ENCODE peak calls at places on chromosomes 3 and 15, in seven cellular contexts. R is H1, A is K562, V is mammary epithelial cell, S is HCT116, Y is H9, N is GM23248. E is an unnamed sample. For H3K4me1 and H3K27me3, the result is how much of the 10 kb centered on the place peaks cover.

GRCh38 chr3:32778389-32778788 is 39.4 kb upstream of the TRIM71 start:
- DNase-seq in R (no peak), S (no peak), A (no peak), Y (no peak), V (no peak), N (no peak), E (no peak)

GRCh38 chr15:52709172-52709979 is 30.2 kb upstream of the ATOSA start:
- DNase-seq in R (peak), N (no peak), A (no peak), V (no peak), Y (peak), S (no peak), E (peak)

GRCh38 chr3:113698891-113699465 is 2.5 kb upstream of the USF3 start:
- DNase-seq in S (no peak), V (peak), Y (peak), N (peak), A (no peak), R (peak), E (peak)

GRCh38 chr3:64445318-64446300 is 220.3 kb upstream of the PRICKLE2 start:
- DNase-seq in A (no peak), R (peak), Y (peak), S (no peak), N (peak), V (no peak), E (peak)

GRCh38 chr3:111210003-111210699 is 138.5 kb downstream of the NECTIN3 start:
- DNase-seq in Y (no peak), N (peak), V (peak), R (no peak), A (no peak), S (no peak), E (no peak)

GRCh38 chr3:57557088-57557537 is 1.0 kb downstream of the PDE12 start:
- DNase-seq in A (peak), Y (peak), N (peak), S (no peak), V (peak), R (no peak), E (peak)

GRCh38 chr3:99711361-99711760 is 73.0 kb downstream of the COL8A1 start:
- DNase-seq in A (no peak), N (no peak), V (no peak), R (no peak), Y (no peak), S (no peak), E (no peak)

GRCh38 chr3:168813261-168813660 is 717.5 kb upstream of the GOLIM4 start:
- DNase-seq in Y (no peak), S (no peak), N (no peak), A (no peak), V (no peak), R (no peak), E (no peak)

GRCh38 chr3:55521086-55522060 is 34.3 kb upstream of the WNT5A start:
- DNase-seq in V (peak), A (no peak), R (no peak), Y (no peak), S (no peak), N (peak), E (no peak)

GRCh38 chr3:50298836-50299637 is at the start of the genes HYAL3 and NAA80:
- DNase-seq in A (peak), R (peak), N (peak), V (peak), S (peak), Y (peak), E (peak)

GRCh38 chr3:50299638-50299928 is 378 bp upstream of the HYAL3 start:
- DNase-seq in A (no peak), N (no peak), Y (no peak), V (no peak), R (no peak), S (no peak), E (no peak)

GRCh38 chr3:50299929-50300680 is 900 bp upstream of the HYAL3 start:
- DNase-seq in N (peak), V (peak), R (no peak), A (peak), Y (no peak), S (no peak), E (no peak)

GRCh38 chr3:50302095-50303037 is 1.0 kb downstream of the HYAL1 start:
- DNase-seq in N (no peak), A (no peak), V (no peak), S (no peak), Y (no peak), R (no peak), E (no peak)

DNA sequence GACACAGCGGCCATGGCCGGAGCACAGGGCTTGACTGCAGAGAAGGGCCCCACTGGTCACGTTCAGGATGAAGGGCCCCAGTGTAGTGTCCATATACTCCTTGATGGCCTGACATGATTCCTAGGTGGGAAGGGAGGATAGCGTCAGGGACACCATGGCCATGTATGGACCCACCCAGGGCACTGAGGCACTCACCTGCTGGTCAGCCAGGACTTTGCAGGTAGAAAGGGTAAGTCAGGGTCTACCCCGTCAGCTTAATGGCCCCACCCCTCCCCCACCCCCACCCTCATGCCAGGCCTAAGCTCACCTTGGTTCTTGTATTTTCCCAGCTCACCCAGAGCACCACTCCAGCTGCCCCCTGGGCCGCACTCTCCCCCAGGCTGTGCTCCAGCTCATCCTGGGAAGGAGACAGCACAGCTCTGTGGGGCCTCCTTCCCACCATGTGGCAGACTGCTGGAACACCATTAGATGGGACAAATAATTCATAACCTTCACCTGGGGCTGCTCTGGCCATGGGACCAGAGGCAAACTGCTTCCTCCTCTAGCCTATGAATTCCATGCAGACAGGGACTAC is 1.6 kb upstream of the HYAL3 start:
- DNase-seq in A (no peak), R (no peak), N (no peak), V (no peak), S (no peak), Y (no peak), E (no peak)
- H3K4me2 ChIP-seq in A (peak), R (no peak), N (peak), V (peak), S (peak), Y (no peak), E (peak)

GRCh38 chr3:129794319-129795201 is 99.0 kb downstream of the TMCC1 start:
- DNase-seq in R (peak), S (peak), V (peak), N (peak), A (peak), Y (peak), E (peak)

GRCh38 chr3:129793947-129794318 is 99.6 kb downstream of the TMCC1 start:
- DNase-seq in Y (peak), S (no peak), A (peak), V (peak), R (no peak), N (peak), E (peak)

GRCh38 chr3:129793356-129793755 is 100.2 kb downstream of the TMCC1 start:
- DNase-seq in V (peak), Y (no peak), S (no peak), A (no peak), R (no peak), N (peak), E (peak)

GRCh38 chr3:129795596-129795995 is 97.9 kb downstream of the TMCC1 start:
- DNase-seq in R (no peak), A (no peak), Y (no peak), V (peak), N (peak), S (peak), E (peak)

DNA sequence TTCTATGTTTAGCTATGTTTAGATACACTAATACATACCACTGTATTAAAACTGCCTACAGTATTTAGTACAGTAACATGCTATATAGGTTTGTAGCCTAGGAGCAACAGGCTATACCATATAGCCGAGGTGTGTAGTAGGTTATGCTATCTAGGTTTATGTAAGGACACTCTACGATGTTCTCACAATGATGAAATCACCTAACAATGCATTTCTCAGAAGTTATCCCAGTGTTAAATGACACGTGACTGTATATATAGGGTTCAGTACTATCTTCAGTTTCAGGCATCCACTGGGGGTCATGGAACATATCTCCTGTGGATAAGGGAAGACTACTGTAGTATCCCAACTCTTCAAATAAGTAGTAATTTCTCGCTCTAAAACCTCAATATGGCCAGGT is 97.4 kb downstream of the TMCC1 start:
- DNase-seq in V (no peak), N (no peak), Y (no peak), A (no peak), R (no peak), S (no peak), E (no peak)
- H3K4me1 ChIP-seq in V (under half), N (under half), Y (under half), A (under half), R (under half), S (under half), E (under half)

GRCh38 chr3:127419140-127419539 is 131.3 kb upstream of the PRR20G start:
- DNase-seq in R (peak), A (no peak), S (no peak), N (no peak), V (no peak), Y (no peak), E (no peak)
- H3K27me3 ChIP-seq in R (under half), A (under half), S (under half), N (half or more), V (under half), Y (under half), E (under half)

GRCh38 chr3:76565496-76566210 is 474.2 kb upstream of the ROBO2 start:
- DNase-seq in R (no peak), S (no peak), V (no peak), Y (no peak), N (no peak), A (no peak), E (no peak)

GRCh38 chr3:76566904-76567303 is 473.0 kb upstream of the ROBO2 start:
- DNase-seq in R (no peak), Y (no peak), A (no peak), V (no peak), N (no peak), S (no peak), E (no peak)

GRCh38 chr3:76566211-76566534 is 473.7 kb upstream of the ROBO2 start:
- DNase-seq in V (no peak), Y (no peak), S (no peak), R (no peak), A (no peak), N (no peak), E (peak)

GRCh38 chr3:76561494-76562242 is 478.2 kb upstream of the ROBO2 start:
- DNase-seq in A (no peak), N (no peak), S (no peak), Y (no peak), V (no peak), R (no peak), E (no peak)
- H3K4me2 ChIP-seq in A (no peak), N (no peak), S (no peak), Y (no peak), V (no peak), R (no peak), E (no peak)

GRCh38 chr3:27485853-27486252 is 1.7 kb upstream of the SLC4A7 start:
- DNase-seq in N (no peak), S (no peak), V (no peak), A (no peak), R (no peak), Y (no peak), E (no peak)
- H3K4me1 ChIP-seq in N (under half), S (under half), V (under half), A (under half), R (under half), Y (under half), E (under half)

GRCh38 chr3:184561329-184562145 is at the start of gene EPHB3:
- DNase-seq in N (peak), S (peak), R (peak), A (peak), V (peak), Y (peak), E (peak)
- H3K27me3 ChIP-seq in N (under half), S (under half), R (half or more), A (under half), V (under half), Y (half or more), E (under half)

DNA sequence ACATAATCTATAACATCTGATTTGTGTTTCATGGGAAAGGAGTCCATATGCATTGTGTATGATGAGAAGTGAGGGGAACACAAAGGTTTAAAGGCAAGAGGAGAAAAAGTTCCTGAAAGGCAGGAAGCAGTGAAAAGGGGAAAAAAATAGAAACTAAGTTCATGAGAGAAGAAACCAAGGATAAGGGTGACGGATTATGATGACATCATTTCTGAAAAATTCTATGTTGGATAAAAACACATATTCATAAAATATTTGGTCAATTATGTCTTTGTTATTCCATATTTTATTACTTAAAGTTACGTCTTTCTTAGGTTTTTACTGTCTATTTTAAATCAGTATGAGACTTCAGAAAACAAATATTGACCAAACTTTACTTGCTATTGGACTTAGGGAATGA is 48.6 kb upstream of the CP start:
- DNase-seq in S (no peak), A (no peak), V (no peak), R (no peak), N (no peak), Y (no peak), E (no peak)
- H3K4me2 ChIP-seq in S (no peak), A (no peak), V (no peak), R (no peak), N (no peak), Y (no peak), E (no peak)

DNA sequence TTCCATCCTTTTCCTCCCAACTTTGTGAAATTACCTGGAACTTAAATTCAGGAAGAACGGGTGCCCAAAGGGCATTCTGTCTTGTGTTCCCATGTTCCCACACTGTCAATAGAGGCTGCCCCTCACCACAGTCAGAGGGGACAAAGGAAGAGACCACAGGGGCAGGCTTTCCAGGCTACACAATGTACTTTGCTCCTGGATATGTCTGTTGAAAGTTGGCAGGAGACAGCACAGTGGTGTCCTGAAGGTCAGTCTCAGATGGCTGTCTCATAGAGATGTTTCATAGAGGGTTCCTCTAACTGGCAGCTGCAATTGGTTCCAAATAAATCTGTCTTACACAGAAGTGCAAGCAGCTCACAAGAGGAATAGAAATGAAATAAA is 107.8 kb upstream of the TGFBR2 start:
- DNase-seq in R (no peak), S (no peak), N (no peak), Y (no peak), A (no peak), V (no peak), E (no peak)
- H3K4me1 ChIP-seq in R (under half), S (half or more), N (half or more), Y (under half), A (under half), V (under half), E (under half)

GRCh38 chr3:135503429-135504083 is 462.0 kb upstream of the PPP2R3A start:
- DNase-seq in A (peak), R (peak), Y (peak), N (peak), V (peak), S (peak), E (peak)
- H3K27me3 ChIP-seq in A (under half), R (under half), Y (under half), N (under half), V (under half), S (half or more), E (under half)

GRCh38 chr3:188051801-188052228 is 102.1 kb upstream of the LPP start:
- DNase-seq in R (no peak), V (no peak), Y (peak), S (no peak), A (no peak), N (no peak), E (no peak)

GRCh38 chr3:188052966-188053340 is 101.0 kb upstream of the LPP start:
- DNase-seq in Y (no peak), V (no peak), R (no peak), N (no peak), A (no peak), S (no peak), E (no peak)

GRCh38 chr3:188047536-188047935 is 106.4 kb upstream of the LPP start:
- DNase-seq in A (no peak), R (no peak), S (no peak), N (no peak), V (no peak), Y (no peak), E (no peak)

GRCh38 chr3:188052229-188052965 is 101.6 kb upstream of the LPP start:
- DNase-seq in A (no peak), N (no peak), R (peak), V (peak), S (no peak), Y (peak), E (peak)

GRCh38 chr3:188049890-188050530 is 103.9 kb upstream of the LPP start:
- DNase-seq in Y (no peak), A (no peak), R (no peak), S (no peak), N (no peak), V (no peak), E (no peak)
- H3K4me2 ChIP-seq in Y (no peak), A (no peak), R (no peak), S (no peak), N (no peak), V (no peak), E (no peak)

E was measured in hepatocyte.